ENCODE peak calls at places on chromosomes 7 and 10, in ten cellular contexts. N is transverse colon, V is GM12891, H is IMR-90, X is NB4, K is lower leg skin, B is HepG2, Z is H54, M is sigmoid colon, P is esophagus muscularis mucosa. D is an unnamed sample.

GRCh38 chr10:103627111-103627892 is 133.8 kb downstream of the NEURL1 start:
- DNase-seq in N (no peak), V (no peak), H (no peak), X (no peak), K (no peak), B (no peak), Z (no peak), M (no peak), P (no peak), D (no peak)

GRCh38 chr10:1022413-1022812 is 3.2 kb downstream of the IDI2 start:
- DNase-seq in N (no peak), V (no peak), H (no peak), X (no peak), K (no peak), B (no peak), Z (no peak), M (no peak), P (no peak), D (no peak)

GRCh38 chr10:93512565-93512964 is 16.2 kb downstream of the CEP55 start:
- DNase-seq in N (no peak), V (no peak), H (peak; percentile 91), X (no peak), K (no peak), B (no peak), Z (no peak), M (no peak), P (no peak), D (no peak)

GRCh38 chr7:159177270-159178036 is 32.8 kb upstream of the VIPR2 start:
- DNase-seq in N (no peak), V (no peak), H (no peak), X (no peak), K (no peak), B (no peak), Z (no peak), M (no peak), P (no peak), D (no peak)

GRCh38 chr10:77226871-77227557 is 410.6 kb downstream of the KCNMA1 start:
- DNase-seq in N (no peak), V (no peak), H (peak; percentile 61), X (no peak), K (no peak), B (no peak), Z (no peak), M (no peak), P (no peak), D (no peak)

GRCh38 chr10:132143162-132143561 is 43.6 kb upstream of the DPYSL4 start:
- DNase-seq in N (no peak), V (no peak), H (no peak), X (no peak), K (no peak), B (no peak), Z (no peak), M (no peak), P (no peak), D (no peak)

GRCh38 chr10:69224862-69225657 is 4.9 kb downstream of the HKDC1 start:
- DNase-seq in N (no peak), V (no peak), H (no peak), X (peak; percentile 48), K (no peak), B (no peak), Z (no peak), M (no peak), P (no peak), D (no peak)

GRCh38 chr10:76543655-76544054 is 1094.0 kb downstream of the KCNMA1 start:
- DNase-seq in N (no peak), V (no peak), H (peak; percentile 30), X (no peak), K (no peak), B (no peak), Z (no peak), M (peak; percentile 61), P (no peak), D (no peak)

GRCh38 chr7:87476179-87476557 is 688 bp upstream of the ABCB4 start:
- DNase-seq in N (no peak), V (no peak), H (no peak), X (no peak), K (no peak), B (no peak), Z (no peak), M (no peak), P (no peak), D (no peak)

GRCh38 chr7:87473192-87473591 is 2.3 kb downstream of the ABCB4 start:
- DNase-seq in N (no peak), V (no peak), H (no peak), X (no peak), K (no peak), B (no peak), Z (no peak), M (no peak), P (no peak), D (no peak)

GRCh38 chr7:87475359-87476178 is at the start of gene ABCB4:
- DNase-seq in N (peak; percentile 10), V (peak; percentile 12), H (no peak), X (no peak), K (no peak), B (no peak), Z (no peak), M (no peak), P (no peak), D (peak; percentile 84)

GRCh38 chr7:87474046-87474445 is 1.4 kb downstream of the ABCB4 start:
- DNase-seq in N (no peak), V (no peak), H (no peak), X (no peak), K (no peak), B (no peak), Z (no peak), M (no peak), P (no peak), D (no peak)

GRCh38 chr7:87474533-87475358 is 734 bp downstream of the ABCB4 start:
- DNase-seq in N (peak; percentile 11), V (peak; percentile 22), H (no peak), X (peak; percentile 81), K (no peak), B (no peak), Z (no peak), M (no peak), P (no peak), D (no peak)
- TF ChIP-seq POLR2A in N (no peak), V (peak; percentile 71), H (no peak), X (no peak), K (no peak), B (no peak), Z (no peak), M (no peak), P (no peak), D (no peak)

DNA sequence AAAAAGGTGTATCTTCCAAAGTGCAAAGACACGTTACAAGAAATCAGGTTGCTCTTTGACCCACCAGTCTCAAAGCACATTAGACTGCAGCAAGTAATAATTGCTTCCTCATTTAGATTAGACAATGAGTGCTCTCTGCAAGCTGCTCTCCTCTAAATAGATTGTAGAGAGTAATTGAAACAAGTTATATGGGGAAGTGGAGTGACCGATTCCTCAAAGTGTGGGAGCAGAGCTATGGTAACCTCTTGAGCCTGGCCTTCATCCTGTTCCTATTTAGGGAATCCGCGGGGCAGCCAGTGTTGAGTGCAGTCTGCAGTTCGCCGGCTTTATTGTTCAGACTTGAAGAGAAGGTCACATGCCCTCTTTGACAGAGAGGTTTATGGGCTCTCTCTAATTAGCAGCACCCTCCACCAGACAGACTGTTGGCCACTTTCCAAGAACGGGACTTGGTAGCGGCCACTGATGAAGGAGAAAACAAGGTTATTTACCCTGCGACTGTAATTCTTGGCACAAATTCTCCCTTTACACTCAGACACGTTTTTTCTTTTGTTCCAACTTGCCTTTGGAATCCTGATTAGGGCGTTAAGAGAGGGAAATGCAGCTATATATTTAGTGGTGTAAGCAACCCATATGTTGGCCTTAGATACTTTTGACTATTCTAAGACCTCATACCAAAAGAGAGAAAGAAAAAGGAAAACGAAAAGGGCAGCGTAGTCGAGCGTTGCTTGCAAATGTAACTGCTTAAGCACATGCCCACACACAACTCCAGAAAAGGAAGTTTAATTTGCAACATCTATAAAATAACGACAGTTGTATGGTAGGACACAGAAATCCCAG is 107.5 kb downstream of the REEP3 start:
- DNase-seq in N (peak; percentile 68), V (no peak), H (no peak), X (peak; percentile 94), K (peak; percentile 65), B (peak; percentile 23), Z (peak; percentile 23), M (peak; percentile 87), P (no peak), D (no peak)
- TF ChIP-seq POLR2A in N (no peak), V (peak; percentile 8), H (no peak), X (peak; percentile 30), K (no peak), B (no peak), Z (no peak), M (no peak), P (no peak), D (peak; percentile 24)

GRCh38 chr10:110497438-110498086 is at the start of gene DUSP5:
- DNase-seq in N (peak; percentile 96), V (peak; percentile 89), H (peak; percentile 92), X (peak; percentile 96), K (peak; percentile 92), B (peak; percentile 75), Z (peak; percentile 63), M (peak; percentile 97), P (peak; percentile 99), D (peak; percentile 98)

GRCh38 chr10:110495731-110496552 is 1.8 kb upstream of the DUSP5 start:
- DNase-seq in N (peak; percentile 46), V (no peak), H (peak; percentile 93), X (no peak), K (peak; percentile 40), B (no peak), Z (peak; percentile 83), M (peak; percentile 76), P (no peak), D (peak; percentile 83)

GRCh38 chr10:110494532-110494931 is 3.2 kb upstream of the DUSP5 start:
- DNase-seq in N (no peak), V (no peak), H (peak; percentile 49), X (no peak), K (no peak), B (no peak), Z (no peak), M (no peak), P (no peak), D (no peak)

GRCh38 chr10:110498087-110498981 is 627 bp downstream of the DUSP5 start:
- DNase-seq in N (peak; percentile 52), V (no peak), H (peak; percentile 48), X (peak; percentile 69), K (no peak), B (no peak), Z (no peak), M (peak; percentile 79), P (no peak), D (peak; percentile 93)

DNA sequence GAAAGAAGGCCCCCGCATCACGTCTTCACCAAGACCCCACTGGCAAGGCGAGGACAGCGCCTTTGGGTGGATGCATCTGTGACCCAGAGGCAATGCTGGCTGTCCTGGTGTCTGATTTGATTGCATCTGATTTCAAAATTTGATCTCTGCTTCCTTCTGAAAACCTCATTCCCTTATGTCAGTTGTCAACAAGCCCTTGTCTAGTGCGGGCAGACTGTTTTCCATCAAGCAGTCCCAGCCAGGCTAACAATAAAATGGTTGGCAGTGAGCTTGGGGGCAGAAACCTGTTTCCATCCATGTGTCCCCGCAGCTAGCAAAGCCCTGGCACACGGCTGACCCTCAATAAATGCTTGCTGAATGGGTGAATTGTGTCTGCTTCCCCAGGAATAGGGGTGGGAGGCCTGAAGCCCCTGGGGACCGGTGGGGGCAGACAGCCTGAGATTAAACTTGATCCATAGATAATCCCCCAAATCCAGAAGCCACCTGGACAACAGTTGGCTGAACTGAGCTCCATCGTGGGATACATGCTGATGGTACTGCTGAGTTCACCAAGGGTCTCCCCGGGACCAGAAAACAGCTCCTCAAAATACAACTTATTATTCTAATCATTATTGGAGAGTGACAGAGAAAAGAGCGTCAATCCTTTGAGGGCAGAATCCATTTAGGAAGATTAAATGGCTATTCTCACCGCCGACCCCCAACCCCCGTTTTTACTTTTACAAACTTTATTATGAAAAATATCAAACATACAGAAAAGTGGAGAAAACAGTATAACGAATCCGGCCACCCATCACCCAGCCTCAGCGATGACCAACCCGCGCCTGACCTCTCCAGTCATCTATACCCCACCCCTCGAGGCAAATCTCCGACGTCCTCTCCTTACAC is 912 bp upstream of the DUSP5 start:
- DNase-seq in N (no peak), V (no peak), H (no peak), X (no peak), K (no peak), B (no peak), Z (no peak), M (no peak), P (no peak), D (peak; percentile 74)
- TF ChIP-seq POLR2A in N (no peak), V (no peak), H (peak; percentile 67), X (no peak), K (no peak), B (no peak), Z (peak; percentile 7), M (no peak), P (no peak), D (no peak)

GRCh38 chr7:5526190-5527037 is 102.8 kb upstream of the TNRC18 start:
- DNase-seq in N (peak; percentile 70), V (no peak), H (peak; percentile 32), X (peak; percentile 75), K (peak; percentile 50), B (peak; percentile 57), Z (no peak), M (peak; percentile 80), P (no peak), D (peak; percentile 83)
- TF ChIP-seq POLR2A in N (peak; percentile 72), V (peak; percentile 96), H (no peak), X (peak; percentile 18), K (no peak), B (peak; percentile 76), Z (peak; percentile 27), M (peak; percentile 44), P (no peak), D (peak; percentile 2)